ENCODE peak calls at places on chromosomes 4 and X, in seven cellular contexts. One of them, this sample, is unnamed.
A peak's percentile ranks its signal among the peaks of the same experiment; 100 is the strongest.

GRCh38 chr4:52907510-52907909 is 45.4 kb downstream of the RASL11B start:
- DNase-seq in HTR-8/SVneo: no peak
- DNase-seq in occipital lobe: no peak
- DNase-seq in COR-L47: no peak
- DNase-seq in DMS153: no peak
- DNase-seq in CD4-positive, alpha-beta memory T cell: no peak
- DNase-seq in EL: no peak
- DNase-seq in this sample: no peak

GRCh38 chrX:30748337-30748960 is 95.2 kb downstream of the GK start:
- DNase-seq in CD4-positive, alpha-beta memory T cell: no peak
- DNase-seq in HTR-8/SVneo: no peak
- DNase-seq in DMS153: no peak
- DNase-seq in COR-L47: no peak
- DNase-seq in EL: no peak
- DNase-seq in occipital lobe: no peak
- DNase-seq in this sample: no peak

GRCh38 chrX:101208152-101208905 is 11.3 kb upstream of the DRP2 start:
- DNase-seq in DMS153: no peak
- DNase-seq in CD4-positive, alpha-beta memory T cell: no peak
- DNase-seq in HTR-8/SVneo: no peak
- DNase-seq in EL: peak; percentile 8
- DNase-seq in COR-L47: no peak
- DNase-seq in occipital lobe: no peak
- DNase-seq in this sample: no peak

GRCh38 chr4:48943387-48943786 is 36.8 kb upstream of the OCIAD2 start:
- DNase-seq in CD4-positive, alpha-beta memory T cell: no peak
- DNase-seq in occipital lobe: no peak
- DNase-seq in EL: no peak
- DNase-seq in DMS153: no peak
- DNase-seq in HTR-8/SVneo: no peak
- DNase-seq in COR-L47: peak; percentile 48
- DNase-seq in this sample: no peak

GRCh38 chr4:24857996-24858395 is 54.8 kb downstream of the CCDC149 start:
- DNase-seq in HTR-8/SVneo: no peak
- DNase-seq in occipital lobe: no peak
- DNase-seq in DMS153: no peak
- DNase-seq in CD4-positive, alpha-beta memory T cell: no peak
- DNase-seq in COR-L47: no peak
- DNase-seq in EL: peak; percentile 64
- DNase-seq in this sample: no peak

GRCh38 chr4:145939241-145939640 is 618 bp upstream of the ZNF827 start:
- DNase-seq in COR-L47: no peak
- DNase-seq in CD4-positive, alpha-beta memory T cell: no peak
- DNase-seq in occipital lobe: no peak
- DNase-seq in DMS153: no peak
- DNase-seq in HTR-8/SVneo: no peak
- DNase-seq in EL: peak; percentile 18
- DNase-seq in this sample: no peak

GRCh38 chr4:176444741-176445140 is 125.0 kb downstream of the SPCS3 start:
- DNase-seq in HTR-8/SVneo: no peak
- DNase-seq in occipital lobe: no peak
- DNase-seq in COR-L47: no peak
- DNase-seq in CD4-positive, alpha-beta memory T cell: no peak
- DNase-seq in EL: peak; percentile 69
- DNase-seq in DMS153: no peak
- DNase-seq in this sample: no peak

GRCh38 chr4:183099537-183100297 is 660 bp downstream of the WWC2 start:
- DNase-seq in COR-L47: peak; percentile 18
- DNase-seq in HTR-8/SVneo: no peak
- DNase-seq in occipital lobe: no peak
- DNase-seq in DMS153: no peak
- DNase-seq in EL: peak; percentile 33
- DNase-seq in CD4-positive, alpha-beta memory T cell: no peak
- DNase-seq in this sample: no peak

GRCh38 chr4:183960021-183960420 is 54.9 kb downstream of the STOX2 start:
- DNase-seq in HTR-8/SVneo: peak; percentile 19
- DNase-seq in occipital lobe: peak; percentile 81
- DNase-seq in DMS153: peak; percentile 89
- DNase-seq in COR-L47: peak; percentile 93
- DNase-seq in EL: peak; percentile 36
- DNase-seq in CD4-positive, alpha-beta memory T cell: no peak
- DNase-seq in this sample: peak; percentile 4

GRCh38 chr4:106019771-106020170 is 124.5 kb downstream of the NPNT start:
- DNase-seq in HTR-8/SVneo: no peak
- DNase-seq in COR-L47: no peak
- DNase-seq in CD4-positive, alpha-beta memory T cell: no peak
- DNase-seq in occipital lobe: no peak
- DNase-seq in EL: peak; percentile 85
- DNase-seq in DMS153: no peak
- DNase-seq in this sample: no peak

GRCh38 chr4:175530655-175531054 is 281.4 kb downstream of the GPM6A start:
- DNase-seq in EL: no peak
- DNase-seq in occipital lobe: no peak
- DNase-seq in DMS153: no peak
- DNase-seq in HTR-8/SVneo: no peak
- DNase-seq in CD4-positive, alpha-beta memory T cell: no peak
- DNase-seq in COR-L47: no peak
- DNase-seq in this sample: no peak

GRCh38 chr4:125664091-125664767 is 349.5 kb downstream of the FAT4 start:
- DNase-seq in EL: no peak
- DNase-seq in CD4-positive, alpha-beta memory T cell: no peak
- DNase-seq in COR-L47: no peak
- DNase-seq in occipital lobe: no peak
- DNase-seq in HTR-8/SVneo: no peak
- DNase-seq in DMS153: no peak
- DNase-seq in this sample: no peak

GRCh38 chr4:182143086-182143821 is 99.9 kb upstream of the TENM3 start:
- DNase-seq in occipital lobe: no peak
- DNase-seq in EL: peak; percentile 49
- DNase-seq in CD4-positive, alpha-beta memory T cell: no peak
- DNase-seq in COR-L47: no peak
- DNase-seq in DMS153: no peak
- DNase-seq in HTR-8/SVneo: peak; percentile 32
- DNase-seq in this sample: no peak

GRCh38 chr4:56238251-56238650 is 149.0 kb downstream of the AASDH start:
- DNase-seq in occipital lobe: no peak
- DNase-seq in DMS153: no peak
- DNase-seq in HTR-8/SVneo: no peak
- DNase-seq in COR-L47: no peak
- DNase-seq in EL: no peak
- DNase-seq in CD4-positive, alpha-beta memory T cell: no peak
- DNase-seq in this sample: no peak

GRCh38 chr4:135281230-135281629 is 1079.6 kb upstream of the PABPC4L start:
- DNase-seq in DMS153: no peak
- DNase-seq in occipital lobe: no peak
- DNase-seq in CD4-positive, alpha-beta memory T cell: no peak
- DNase-seq in EL: peak; percentile 35
- DNase-seq in COR-L47: no peak
- DNase-seq in HTR-8/SVneo: no peak
- DNase-seq in this sample: no peak

GRCh38 chr4:36502350-36502749 is 220.9 kb downstream of the DTHD1 start:
- DNase-seq in DMS153: no peak
- DNase-seq in CD4-positive, alpha-beta memory T cell: no peak
- DNase-seq in EL: no peak
- DNase-seq in COR-L47: no peak
- DNase-seq in HTR-8/SVneo: no peak
- DNase-seq in occipital lobe: no peak
- DNase-seq in this sample: no peak

GRCh38 chrX:108735087-108735679 is 1.2 kb downstream of the IRS4 start:
- DNase-seq in occipital lobe: no peak
- DNase-seq in HTR-8/SVneo: no peak
- DNase-seq in CD4-positive, alpha-beta memory T cell: no peak
- DNase-seq in EL: no peak
- DNase-seq in DMS153: no peak
- DNase-seq in COR-L47: no peak
- DNase-seq in this sample: peak; percentile 1

GRCh38 chr4:26076896-26077295 is 162.9 kb downstream of the SMIM20 start:
- DNase-seq in HTR-8/SVneo: no peak
- DNase-seq in COR-L47: no peak
- DNase-seq in EL: peak; percentile 60
- DNase-seq in DMS153: no peak
- DNase-seq in CD4-positive, alpha-beta memory T cell: no peak
- DNase-seq in occipital lobe: no peak
- DNase-seq in this sample: no peak

GRCh38 chr4:130563185-130563890 is 1467.4 kb downstream of the C4orf33 start:
- DNase-seq in CD4-positive, alpha-beta memory T cell: no peak
- DNase-seq in DMS153: no peak
- DNase-seq in EL: peak; percentile 91
- DNase-seq in HTR-8/SVneo: peak; percentile 55
- DNase-seq in COR-L47: peak; percentile 38
- DNase-seq in occipital lobe: no peak
- DNase-seq in this sample: no peak

GRCh38 chr4:25928320-25928955 is 14.4 kb downstream of the SMIM20 start:
- DNase-seq in DMS153: peak; percentile 89
- DNase-seq in EL: no peak
- DNase-seq in CD4-positive, alpha-beta memory T cell: no peak
- DNase-seq in COR-L47: peak; percentile 18
- DNase-seq in HTR-8/SVneo: no peak
- DNase-seq in occipital lobe: no peak
- DNase-seq in this sample: peak; percentile 46

This sample was measured in LNCaP clone FGC.